ENCODE peak calls at places on chromosomes 16 and 17, in eight cellular contexts. U, C, A, V, H, Y, W and D are unnamed samples.

GRCh38 chr17:57422574-57423164 is 166.3 kb downstream of the MSI2 start:
- DNase-seq in U (no peak), C (no peak), A (peak; percentile 78), V (no peak), H (peak; percentile 90), Y (no peak), W (no peak), D (no peak)

GRCh38 chr16:70432304-70432799 is 6.5 kb downstream of the ST3GAL2 start:
- DNase-seq in U (no peak), C (no peak), A (no peak), V (no peak), H (no peak), Y (no peak), W (no peak), D (no peak)

GRCh38 chr16:89139907-89140361 is 31.6 kb upstream of the CDH15 start:
- DNase-seq in U (no peak), C (no peak), A (no peak), V (no peak), H (no peak), Y (no peak), W (no peak), D (peak; percentile 86)

GRCh38 chr17:8393470-8394231 is 4.0 kb downstream of the RNF222 start:
- DNase-seq in U (no peak), C (no peak), A (peak; percentile 27), V (no peak), H (peak; percentile 7), Y (no peak), W (no peak), D (no peak)

GRCh38 chr17:21573961-21574610 is 118.2 kb upstream of the KCNJ18 start:
- DNase-seq in U (peak; percentile 85), C (peak; percentile 49), A (peak; percentile 83), V (no peak), H (peak; percentile 56), Y (peak; percentile 81), W (no peak), D (no peak)

GRCh38 chr17:76408037-76408849 is 23.8 kb downstream of the SPHK1 start:
- DNase-seq in U (peak; percentile 55), C (no peak), A (peak; percentile 56), V (no peak), H (peak; percentile 69), Y (peak; percentile 82), W (peak; percentile 82), D (peak; percentile 57)

GRCh38 chr16:83561876-83562275 is 245.9 kb upstream of the HSBP1 start:
- DNase-seq in U (no peak), C (no peak), A (peak; percentile 36), V (no peak), H (no peak), Y (no peak), W (no peak), D (no peak)

GRCh38 chr17:77392376-77393273 is 251.9 kb downstream of the SEC14L1 start:
- DNase-seq in U (peak; percentile 67), C (no peak), A (no peak), V (no peak), H (peak; percentile 90), Y (peak; percentile 77), W (peak; percentile 68), D (no peak)

GRCh38 chr17:75153854-75154194 is 488 bp downstream of the JPT1 start:
- DNase-seq in U (no peak), C (no peak), A (no peak), V (no peak), H (peak; percentile 32), Y (no peak), W (no peak), D (peak; percentile 87)

GRCh38 chr16:11386791-11387546 is 41.7 kb downstream of the RMI2 start:
- DNase-seq in U (peak; percentile 49), C (peak; percentile 51), A (peak; percentile 29), V (no peak), H (no peak), Y (no peak), W (peak; percentile 86), D (no peak)

GRCh38 chr16:72552675-72553074 is 380.7 kb upstream of the PMFBP1 start:
- DNase-seq in U (no peak), C (no peak), A (no peak), V (no peak), H (no peak), Y (no peak), W (no peak), D (no peak)

GRCh38 chr17:72004476-72005331 is 116.1 kb upstream of the SOX9 start:
- DNase-seq in U (no peak), C (no peak), A (no peak), V (no peak), H (no peak), Y (no peak), W (no peak), D (no peak)

GRCh38 chr17:69605571-69605970 is 191.1 kb downstream of the MAP2K6 start:
- DNase-seq in U (no peak), C (no peak), A (no peak), V (no peak), H (no peak), Y (no peak), W (no peak), D (no peak)

GRCh38 chr17:69597898-69598692 is 183.6 kb downstream of the MAP2K6 start:
- DNase-seq in U (no peak), C (no peak), A (peak; percentile 87), V (no peak), H (no peak), Y (no peak), W (no peak), D (no peak)

GRCh38 chr17:69607162-69607834 is 192.8 kb downstream of the MAP2K6 start:
- DNase-seq in U (peak; percentile 65), C (peak; percentile 79), A (peak; percentile 92), V (peak; percentile 79), H (peak; percentile 87), Y (peak; percentile 62), W (peak; percentile 70), D (no peak)

GRCh38 chr17:69606142-69606800 is 191.8 kb downstream of the MAP2K6 start:
- DNase-seq in U (no peak), C (no peak), A (no peak), V (no peak), H (no peak), Y (no peak), W (no peak), D (no peak)

DNA sequence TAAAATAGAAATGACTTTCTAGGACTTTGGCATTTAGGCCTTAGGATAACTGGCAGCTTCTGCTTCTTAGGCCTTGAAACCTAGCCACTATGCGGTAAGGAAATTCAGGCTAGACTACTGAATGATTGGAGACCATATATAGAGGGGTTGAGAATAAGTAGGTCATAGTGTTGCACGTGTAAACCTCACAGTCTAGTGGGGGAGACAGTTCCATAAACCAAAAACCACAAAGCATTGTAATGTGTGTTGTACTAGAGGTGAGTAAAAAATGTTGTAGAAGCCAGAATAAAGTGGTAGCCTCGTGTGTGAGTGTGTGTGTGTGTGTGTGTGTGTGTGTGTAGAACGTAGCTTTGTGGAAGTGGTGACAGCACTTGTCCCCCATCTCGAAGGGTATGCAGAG is 188.5 kb downstream of the MAP2K6 start:
- DNase-seq in U (no peak), C (no peak), A (no peak), V (no peak), H (no peak), Y (no peak), W (no peak), D (no peak)
- TF ChIP-seq CTCF in U (no peak), C (no peak), A (no peak), V (no peak), H (no peak), Y (no peak), W (no peak), D (no peak)

GRCh38 chr17:41888332-41888965 is 23.2 kb upstream of the KLHL11 start:
- DNase-seq in U (no peak), C (no peak), A (no peak), V (no peak), H (no peak), Y (no peak), W (no peak), D (no peak)

GRCh38 chr17:41880130-41880529 is 14.9 kb upstream of the KLHL11 start:
- DNase-seq in U (no peak), C (no peak), A (no peak), V (no peak), H (no peak), Y (no peak), W (no peak), D (no peak)

GRCh38 chr17:41882756-41883155 is 17.5 kb upstream of the KLHL11 start:
- DNase-seq in U (no peak), C (no peak), A (no peak), V (no peak), H (no peak), Y (no peak), W (no peak), D (no peak)

GRCh38 chr17:41891135-41892065 is 26.2 kb upstream of the KLHL11 start:
- DNase-seq in U (no peak), C (no peak), A (peak; percentile 25), V (no peak), H (no peak), Y (no peak), W (no peak), D (no peak)

GRCh38 chr17:41885733-41886132 is 20.5 kb upstream of the KLHL11 start:
- DNase-seq in U (no peak), C (no peak), A (no peak), V (no peak), H (no peak), Y (peak; percentile 50), W (no peak), D (no peak)
- TF ChIP-seq CTCF in U (peak; percentile 30), C (no peak), A (peak; percentile 5), V (peak; percentile 9), H (no peak), Y (peak; percentile 37), W (no peak), D (peak; percentile 51)

GRCh38 chr17:79905832-79906231 is 66.6 kb upstream of the CBX4 start:
- DNase-seq in U (no peak), C (no peak), A (peak; percentile 12), V (no peak), H (no peak), Y (peak; percentile 41), W (peak; percentile 26), D (peak; percentile 38)
- TF ChIP-seq CTCF in U (no peak), C (no peak), A (peak; percentile 18), V (peak; percentile 24), H (no peak), Y (peak; percentile 27), W (no peak), D (peak; percentile 46)

GRCh38 chr16:30658731-30659506 is 688 bp downstream of the FBRS start:
- DNase-seq in U (peak; percentile 80), C (peak; percentile 87), A (peak; percentile 98), V (peak; percentile 83), H (peak; percentile 97), Y (peak; percentile 87), W (peak; percentile 75), D (no peak)
- TF ChIP-seq CTCF in U (peak; percentile 34), C (peak; percentile 18), A (no peak), V (no peak), H (peak; percentile 32), Y (peak; percentile 31), W (no peak), D (peak; percentile 68)

GRCh38 chr17:54864636-54865420 is 35.8 kb upstream of the TOM1L1 start:
- DNase-seq in U (no peak), C (no peak), A (no peak), V (no peak), H (no peak), Y (no peak), W (no peak), D (no peak)
- TF ChIP-seq CTCF in U (no peak), C (no peak), A (no peak), V (no peak), H (no peak), Y (no peak), W (no peak), D (no peak)